ENCODE peak calls at places on chromosomes 16 and 17, in four cellular contexts. A is EH, B is GM04504, U is SJSA1. I is an unnamed sample.

GRCh38 chr17:35684046-35684802 is 47.2 kb upstream of the RASL10B start:
- DNase-seq in A (peak), B (peak), U (no peak), I (peak)

GRCh38 chr17:34672176-34672785 is 92.9 kb downstream of the TMEM132E start:
- DNase-seq in A (no peak), B (no peak), U (peak), I (no peak)

GRCh38 chr16:12538667-12539081 is 265.0 kb downstream of the CPPED1 start:
- DNase-seq in A (peak), B (peak), U (no peak), I (peak)

GRCh38 chr16:525520-526180 is 1.9 kb upstream of the CAPN15 start:
- DNase-seq in A (peak), B (peak), U (peak), I (peak)

GRCh38 chr16:2278272-2278608 is 10.3 kb upstream of the RNPS1 start:
- DNase-seq in A (no peak), B (no peak), U (no peak), I (no peak)

GRCh38 chr17:77320501-77321256 is 179.9 kb downstream of the SEC14L1 start:
- DNase-seq in A (peak), B (peak), U (peak), I (peak)

GRCh38 chr17:42917236-42917603 is 16.6 kb downstream of the G6PC1 start:
- DNase-seq in A (no peak), B (no peak), U (no peak), I (no peak)

GRCh38 chr17:50647187-50647586 is 12.5 kb downstream of the ABCC3 start:
- DNase-seq in A (no peak), B (no peak), U (no peak), I (no peak)

GRCh38 chr16:50463581-50464324 is 84.4 kb upstream of the NKD1 start:
- DNase-seq in A (no peak), B (no peak), U (no peak), I (no peak)

GRCh38 chr16:590165-590874 is 454 bp downstream of the RAB40C start:
- DNase-seq in A (peak), B (no peak), U (no peak), I (no peak)

GRCh38 chr16:82653550-82654511 is 27.1 kb downstream of the CDH13 start:
- DNase-seq in A (peak), B (peak), U (peak), I (peak)

GRCh38 chr16:15521758-15522509 is 87.5 kb downstream of the BMERB1 start:
- DNase-seq in A (no peak), B (no peak), U (no peak), I (no peak)

GRCh38 chr17:61349350-61349749 is 50.3 kb upstream of the TBX2 start:
- DNase-seq in A (peak), B (no peak), U (no peak), I (no peak)

I was measured in GM04503.